ENCODE peak calls at places on chromosomes 4 and X, in four cellular contexts. V, U, O and G are unnamed samples.

GRCh38 chrX:133994576-133994975 is 9.2 kb upstream of the GPC3 start:
- DNase-seq in V (no peak), U (no peak), O (no peak), G (no peak)

GRCh38 chr4:161894014-161894413 is 269.8 kb downstream of the FSTL5 start:
- DNase-seq in V (no peak), U (no peak), O (no peak), G (no peak)

GRCh38 chrX:130539721-130540321 is 138.0 kb downstream of the RBMX2 start:
- DNase-seq in V (peak), O (peak), U (peak), G (peak)

GRCh38 chrX:38275615-38276014 is 51.7 kb downstream of the RPGR start:
- DNase-seq in V (no peak), U (peak), O (no peak), G (no peak)

GRCh38 chr4:152850377-152850776 is 70.6 kb downstream of the ARFIP1 start:
- DNase-seq in O (peak), U (peak), V (no peak), G (peak)

GRCh38 chrX:119501511-119502148 is 33.4 kb downstream of the SLC25A5 start:
- DNase-seq in V (no peak), O (no peak), U (no peak), G (no peak)

GRCh38 chr4:76214269-76214628 is 625 bp upstream of the SCARB2 start:
- DNase-seq in O (no peak), U (no peak), V (no peak), G (no peak)

GRCh38 chr4:113563691-113564378 is 197.7 kb downstream of the CAMK2D start:
- DNase-seq in O (no peak), V (no peak), U (no peak), G (no peak)

GRCh38 chr4:138978600-138978999 is 37.0 kb upstream of the NOCT start:
- DNase-seq in U (no peak), O (no peak), V (no peak), G (no peak)

GRCh38 chr4:149914521-149915115 is 99.0 kb upstream of the IQCM start:
- DNase-seq in V (peak), U (peak), O (no peak), G (peak)

GRCh38 chr4:152486414-152487389 is 49.2 kb downstream of the FBXW7 start:
- DNase-seq in V (no peak), U (no peak), O (no peak), G (no peak)

GRCh38 chr4:158376441-158376840 is 145.2 kb upstream of the RXFP1 start:
- DNase-seq in V (no peak), U (no peak), O (no peak), G (no peak)

GRCh38 chr4:152480356-152480755 is 55.5 kb downstream of the FBXW7 start:
- DNase-seq in U (no peak), O (no peak), V (no peak), G (no peak)

GRCh38 chrX:8201896-8202331 is 30.8 kb upstream of the VCX2 start:
- DNase-seq in O (no peak), U (no peak), V (no peak), G (no peak)

GRCh38 chr4:7241587-7242125 is 49.3 kb downstream of the SORCS2 start:
- DNase-seq in O (no peak), U (no peak), V (no peak), G (no peak)

GRCh38 chr4:160091631-160092030 is 988.8 kb downstream of the RAPGEF2 start:
- DNase-seq in U (no peak), O (no peak), V (no peak), G (no peak)

GRCh38 chrX:118974908-118975671 is 672 bp downstream of the LONRF3 start:
- DNase-seq in U (no peak), V (peak), O (peak), G (peak)

GRCh38 chr4:140603286-140603685 is 34.5 kb upstream of the UCP1 start:
- DNase-seq in O (no peak), V (no peak), U (no peak), G (no peak)

GRCh38 chr4:145505945-145506344 is 24.3 kb downstream of the SMAD1 start:
- DNase-seq in O (no peak), V (no peak), U (no peak), G (no peak)

GRCh38 chr4:181189751-181190150 is 1053.5 kb upstream of the TENM3 start:
- DNase-seq in V (no peak), O (no peak), U (no peak), G (no peak)

GRCh38 chr4:151744614-151745013 is 16.2 kb downstream of the GATB start:
- DNase-seq in V (no peak), U (peak), O (no peak), G (no peak)

GRCh38 chr4:123229326-123229725 is 167.3 kb upstream of the SPRY1 start:
- DNase-seq in V (no peak), U (no peak), O (no peak), G (no peak)

GRCh38 chrX:53239474-53239873 is 14.5 kb upstream of the KDM5C start:
- DNase-seq in V (no peak), U (no peak), O (no peak), G (peak)
- TF ChIP-seq CTCF in V (no peak), U (peak), O (no peak), G (peak)

GRCh38 chr4:94076498-94076897 is 131.2 kb upstream of the SMARCAD1 start:
- DNase-seq in O (no peak), V (no peak), U (no peak), G (no peak)
- TF ChIP-seq CTCF in O (no peak), V (no peak), U (no peak), G (no peak)

GRCh38 chrX:73842541-73843234 is 279.7 kb downstream of the CHIC1 start:
- DNase-seq in O (no peak), U (no peak), V (no peak), G (no peak)

GRCh38 chrX:73839152-73839551 is 276.2 kb downstream of the CHIC1 start:
- DNase-seq in O (no peak), V (no peak), U (no peak), G (no peak)

GRCh38 chrX:73838123-73838522 is 275.1 kb downstream of the CHIC1 start:
- DNase-seq in U (no peak), V (no peak), O (no peak), G (no peak)

GRCh38 chrX:73840120-73840924 is 277.3 kb downstream of the CHIC1 start:
- DNase-seq in V (no peak), O (no peak), U (no peak), G (no peak)

GRCh38 chrX:73841337-73841736 is 278.3 kb downstream of the CHIC1 start:
- DNase-seq in U (no peak), V (no peak), O (no peak), G (no peak)
- TF ChIP-seq CTCF in U (no peak), V (no peak), O (no peak), G (no peak)

GRCh38 chrX:56763556-56764152 is 34.6 kb downstream of the NBDY start:
- DNase-seq in O (peak), V (peak), U (no peak), G (no peak)
- TF ChIP-seq CTCF in O (no peak), V (no peak), U (no peak), G (no peak)

DNA sequence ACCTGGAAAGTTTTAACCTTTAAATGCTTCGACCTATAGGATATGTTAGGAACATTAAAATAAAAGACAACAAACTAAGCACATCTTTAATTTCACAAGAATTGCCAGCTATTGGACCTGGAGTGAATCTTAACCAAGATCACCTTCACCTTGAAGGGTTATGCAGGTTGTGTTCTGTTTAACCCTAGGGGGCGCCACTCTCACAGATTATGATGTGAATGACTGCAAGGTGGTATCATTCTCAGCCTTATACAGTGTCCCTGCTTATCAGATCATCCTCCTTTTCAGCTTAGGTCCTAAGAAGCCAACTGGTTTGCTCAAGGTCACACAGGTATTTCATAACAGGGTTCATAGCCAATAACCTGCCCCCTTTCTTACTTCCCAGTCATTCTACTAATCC is 23.5 kb downstream of the INTS6L start:
- DNase-seq in U (no peak), V (no peak), O (no peak), G (peak)
- TF ChIP-seq CTCF in U (peak), V (no peak), O (no peak), G (peak)